ENCODE peak calls at places on chromosomes 3 and 15, in ten cellular contexts. One of them, this sample, is unnamed.

GRCh38 chr3:52682016-52682415 is 3.7 kb downstream of the PBRM1 start:
- DNase-seq in aorta: no peak
- DNase-seq in psoas muscle: no peak
- DNase-seq in COR-L47: no peak
- DNase-seq in AG09319: no peak
- DNase-seq in stimulated activated CD4-positive, alpha-beta T cell treated with anti-CD3 and anti-CD28 coated beads, Interleukin-15, amount 100 ng/mL, for 24 hours: peak; percentile 57
- DNase-seq in activated T-cell treated with anti-CD3 and anti-CD28 coated beads, Interleukin-2, amount 50 U/mL, for 24 hours: no peak
- DNase-seq in omental fat pad: peak; percentile 31
- DNase-seq in amniotic epithelial cell: peak; percentile 78
- DNase-seq in activated T-helper 9 cell treated with anti-CD3 and anti-CD28 coated beads, Interleukin-2, amount 50 U/mL, for 16 hours: no peak
- DNase-seq in this sample: no peak

GRCh38 chr15:101558217-101558941 is 68.9 kb upstream of the PCSK6 start:
- DNase-seq in aorta: no peak
- DNase-seq in psoas muscle: no peak
- DNase-seq in COR-L47: no peak
- DNase-seq in AG09319: no peak
- DNase-seq in stimulated activated CD4-positive, alpha-beta T cell treated with anti-CD3 and anti-CD28 coated beads, Interleukin-15, amount 100 ng/mL, for 24 hours: no peak
- DNase-seq in activated T-cell treated with anti-CD3 and anti-CD28 coated beads, Interleukin-2, amount 50 U/mL, for 24 hours: no peak
- DNase-seq in omental fat pad: no peak
- DNase-seq in amniotic epithelial cell: no peak
- DNase-seq in activated T-helper 9 cell treated with anti-CD3 and anti-CD28 coated beads, Interleukin-2, amount 50 U/mL, for 16 hours: no peak
- DNase-seq in this sample: no peak

GRCh38 chr3:51975857-51976549 is 1.1 kb downstream of the ABHD14A start:
- DNase-seq in aorta: peak; percentile 90
- DNase-seq in psoas muscle: peak; percentile 76
- DNase-seq in COR-L47: peak; percentile 82
- DNase-seq in AG09319: no peak
- DNase-seq in stimulated activated CD4-positive, alpha-beta T cell treated with anti-CD3 and anti-CD28 coated beads, Interleukin-15, amount 100 ng/mL, for 24 hours: peak; percentile 54
- DNase-seq in activated T-cell treated with anti-CD3 and anti-CD28 coated beads, Interleukin-2, amount 50 U/mL, for 24 hours: no peak
- DNase-seq in omental fat pad: peak; percentile 72
- DNase-seq in amniotic epithelial cell: peak; percentile 60
- DNase-seq in activated T-helper 9 cell treated with anti-CD3 and anti-CD28 coated beads, Interleukin-2, amount 50 U/mL, for 16 hours: no peak
- DNase-seq in this sample: peak; percentile 86

GRCh38 chr3:19947549-19948071 is 713 bp downstream of the RAB5A start:
- DNase-seq in aorta: peak; percentile 74
- DNase-seq in psoas muscle: no peak
- DNase-seq in COR-L47: no peak
- DNase-seq in AG09319: no peak
- DNase-seq in stimulated activated CD4-positive, alpha-beta T cell treated with anti-CD3 and anti-CD28 coated beads, Interleukin-15, amount 100 ng/mL, for 24 hours: peak; percentile 59
- DNase-seq in activated T-cell treated with anti-CD3 and anti-CD28 coated beads, Interleukin-2, amount 50 U/mL, for 24 hours: peak; percentile 76
- DNase-seq in omental fat pad: no peak
- DNase-seq in amniotic epithelial cell: peak; percentile 28
- DNase-seq in activated T-helper 9 cell treated with anti-CD3 and anti-CD28 coated beads, Interleukin-2, amount 50 U/mL, for 16 hours: peak; percentile 26
- DNase-seq in this sample: peak; percentile 53

GRCh38 chr3:55074861-55075260 is 147.0 kb upstream of the LRTM1 start:
- DNase-seq in aorta: no peak
- DNase-seq in psoas muscle: no peak
- DNase-seq in COR-L47: no peak
- DNase-seq in AG09319: peak; percentile 11
- DNase-seq in stimulated activated CD4-positive, alpha-beta T cell treated with anti-CD3 and anti-CD28 coated beads, Interleukin-15, amount 100 ng/mL, for 24 hours: no peak
- DNase-seq in activated T-cell treated with anti-CD3 and anti-CD28 coated beads, Interleukin-2, amount 50 U/mL, for 24 hours: no peak
- DNase-seq in omental fat pad: no peak
- DNase-seq in amniotic epithelial cell: peak; percentile 13
- DNase-seq in activated T-helper 9 cell treated with anti-CD3 and anti-CD28 coated beads, Interleukin-2, amount 50 U/mL, for 16 hours: no peak
- DNase-seq in this sample: no peak

GRCh38 chr3:129277829-129278271 is 820 bp upstream of the HMCES start:
- DNase-seq in aorta: no peak
- DNase-seq in psoas muscle: no peak
- DNase-seq in COR-L47: peak; percentile 26
- DNase-seq in AG09319: no peak
- DNase-seq in stimulated activated CD4-positive, alpha-beta T cell treated with anti-CD3 and anti-CD28 coated beads, Interleukin-15, amount 100 ng/mL, for 24 hours: no peak
- DNase-seq in activated T-cell treated with anti-CD3 and anti-CD28 coated beads, Interleukin-2, amount 50 U/mL, for 24 hours: no peak
- DNase-seq in omental fat pad: no peak
- DNase-seq in amniotic epithelial cell: no peak
- DNase-seq in activated T-helper 9 cell treated with anti-CD3 and anti-CD28 coated beads, Interleukin-2, amount 50 U/mL, for 16 hours: no peak
- DNase-seq in this sample: no peak

GRCh38 chr3:189947948-189948723 is 172.6 kb downstream of the P3H2 start:
- DNase-seq in aorta: no peak
- DNase-seq in psoas muscle: no peak
- DNase-seq in COR-L47: peak; percentile 37
- DNase-seq in AG09319: no peak
- DNase-seq in stimulated activated CD4-positive, alpha-beta T cell treated with anti-CD3 and anti-CD28 coated beads, Interleukin-15, amount 100 ng/mL, for 24 hours: no peak
- DNase-seq in activated T-cell treated with anti-CD3 and anti-CD28 coated beads, Interleukin-2, amount 50 U/mL, for 24 hours: no peak
- DNase-seq in omental fat pad: no peak
- DNase-seq in amniotic epithelial cell: peak; percentile 30
- DNase-seq in activated T-helper 9 cell treated with anti-CD3 and anti-CD28 coated beads, Interleukin-2, amount 50 U/mL, for 16 hours: no peak
- DNase-seq in this sample: no peak

GRCh38 chr3:128649264-128649663 is 1.4 kb downstream of the RPN1 start:
- DNase-seq in aorta: no peak
- DNase-seq in psoas muscle: no peak
- DNase-seq in COR-L47: peak; percentile 24
- DNase-seq in AG09319: no peak
- DNase-seq in stimulated activated CD4-positive, alpha-beta T cell treated with anti-CD3 and anti-CD28 coated beads, Interleukin-15, amount 100 ng/mL, for 24 hours: no peak
- DNase-seq in activated T-cell treated with anti-CD3 and anti-CD28 coated beads, Interleukin-2, amount 50 U/mL, for 24 hours: no peak
- DNase-seq in omental fat pad: no peak
- DNase-seq in amniotic epithelial cell: peak; percentile 10
- DNase-seq in activated T-helper 9 cell treated with anti-CD3 and anti-CD28 coated beads, Interleukin-2, amount 50 U/mL, for 16 hours: no peak
- DNase-seq in this sample: no peak

GRCh38 chr3:38458796-38459498 is 5.3 kb downstream of the ACVR2B start:
- DNase-seq in aorta: peak; percentile 73
- DNase-seq in psoas muscle: peak; percentile 68
- DNase-seq in COR-L47: peak; percentile 6
- DNase-seq in AG09319: peak; percentile 69
- DNase-seq in stimulated activated CD4-positive, alpha-beta T cell treated with anti-CD3 and anti-CD28 coated beads, Interleukin-15, amount 100 ng/mL, for 24 hours: no peak
- DNase-seq in activated T-cell treated with anti-CD3 and anti-CD28 coated beads, Interleukin-2, amount 50 U/mL, for 24 hours: no peak
- DNase-seq in omental fat pad: no peak
- DNase-seq in amniotic epithelial cell: peak; percentile 73
- DNase-seq in activated T-helper 9 cell treated with anti-CD3 and anti-CD28 coated beads, Interleukin-2, amount 50 U/mL, for 16 hours: no peak
- DNase-seq in this sample: no peak

GRCh38 chr3:151501905-151502615 is 41.2 kb upstream of the IGSF10 start:
- DNase-seq in aorta: no peak
- DNase-seq in psoas muscle: no peak
- DNase-seq in COR-L47: no peak
- DNase-seq in AG09319: peak; percentile 19
- DNase-seq in stimulated activated CD4-positive, alpha-beta T cell treated with anti-CD3 and anti-CD28 coated beads, Interleukin-15, amount 100 ng/mL, for 24 hours: no peak
- DNase-seq in activated T-cell treated with anti-CD3 and anti-CD28 coated beads, Interleukin-2, amount 50 U/mL, for 24 hours: no peak
- DNase-seq in omental fat pad: no peak
- DNase-seq in amniotic epithelial cell: peak; percentile 10
- DNase-seq in activated T-helper 9 cell treated with anti-CD3 and anti-CD28 coated beads, Interleukin-2, amount 50 U/mL, for 16 hours: no peak
- DNase-seq in this sample: no peak

GRCh38 chr3:72378287-72378686 is 470.0 kb downstream of the SHQ1 start:
- DNase-seq in aorta: no peak
- DNase-seq in psoas muscle: no peak
- DNase-seq in COR-L47: no peak
- DNase-seq in AG09319: no peak
- DNase-seq in stimulated activated CD4-positive, alpha-beta T cell treated with anti-CD3 and anti-CD28 coated beads, Interleukin-15, amount 100 ng/mL, for 24 hours: no peak
- DNase-seq in activated T-cell treated with anti-CD3 and anti-CD28 coated beads, Interleukin-2, amount 50 U/mL, for 24 hours: no peak
- DNase-seq in omental fat pad: no peak
- DNase-seq in amniotic epithelial cell: no peak
- DNase-seq in activated T-helper 9 cell treated with anti-CD3 and anti-CD28 coated beads, Interleukin-2, amount 50 U/mL, for 16 hours: no peak
- DNase-seq in this sample: no peak

GRCh38 chr15:74444106-74445062 is 10.6 kb upstream of the SEMA7A start:
- DNase-seq in aorta: peak; percentile 13
- DNase-seq in psoas muscle: no peak
- DNase-seq in COR-L47: no peak
- DNase-seq in AG09319: no peak
- DNase-seq in stimulated activated CD4-positive, alpha-beta T cell treated with anti-CD3 and anti-CD28 coated beads, Interleukin-15, amount 100 ng/mL, for 24 hours: no peak
- DNase-seq in activated T-cell treated with anti-CD3 and anti-CD28 coated beads, Interleukin-2, amount 50 U/mL, for 24 hours: no peak
- DNase-seq in omental fat pad: no peak
- DNase-seq in amniotic epithelial cell: no peak
- DNase-seq in activated T-helper 9 cell treated with anti-CD3 and anti-CD28 coated beads, Interleukin-2, amount 50 U/mL, for 16 hours: no peak
- DNase-seq in this sample: no peak

GRCh38 chr3:190359813-190360212 is 28.1 kb upstream of the CLDN16 start:
- DNase-seq in aorta: no peak
- DNase-seq in psoas muscle: no peak
- DNase-seq in COR-L47: no peak
- DNase-seq in AG09319: no peak
- DNase-seq in stimulated activated CD4-positive, alpha-beta T cell treated with anti-CD3 and anti-CD28 coated beads, Interleukin-15, amount 100 ng/mL, for 24 hours: no peak
- DNase-seq in activated T-cell treated with anti-CD3 and anti-CD28 coated beads, Interleukin-2, amount 50 U/mL, for 24 hours: no peak
- DNase-seq in omental fat pad: no peak
- DNase-seq in amniotic epithelial cell: no peak
- DNase-seq in activated T-helper 9 cell treated with anti-CD3 and anti-CD28 coated beads, Interleukin-2, amount 50 U/mL, for 16 hours: no peak
- DNase-seq in this sample: no peak

GRCh38 chr3:123546133-123546755 is 38.6 kb downstream of the HACD2 start:
- DNase-seq in aorta: no peak
- DNase-seq in psoas muscle: no peak
- DNase-seq in COR-L47: no peak
- DNase-seq in AG09319: no peak
- DNase-seq in stimulated activated CD4-positive, alpha-beta T cell treated with anti-CD3 and anti-CD28 coated beads, Interleukin-15, amount 100 ng/mL, for 24 hours: no peak
- DNase-seq in activated T-cell treated with anti-CD3 and anti-CD28 coated beads, Interleukin-2, amount 50 U/mL, for 24 hours: no peak
- DNase-seq in omental fat pad: no peak
- DNase-seq in amniotic epithelial cell: peak; percentile 47
- DNase-seq in activated T-helper 9 cell treated with anti-CD3 and anti-CD28 coated beads, Interleukin-2, amount 50 U/mL, for 16 hours: no peak
- DNase-seq in this sample: no peak

GRCh38 chr3:167091186-167091585 is 288.9 kb downstream of the ZBBX start:
- DNase-seq in aorta: no peak
- DNase-seq in psoas muscle: no peak
- DNase-seq in COR-L47: no peak
- DNase-seq in AG09319: no peak
- DNase-seq in stimulated activated CD4-positive, alpha-beta T cell treated with anti-CD3 and anti-CD28 coated beads, Interleukin-15, amount 100 ng/mL, for 24 hours: no peak
- DNase-seq in activated T-cell treated with anti-CD3 and anti-CD28 coated beads, Interleukin-2, amount 50 U/mL, for 24 hours: no peak
- DNase-seq in omental fat pad: no peak
- DNase-seq in amniotic epithelial cell: peak; percentile 6
- DNase-seq in activated T-helper 9 cell treated with anti-CD3 and anti-CD28 coated beads, Interleukin-2, amount 50 U/mL, for 16 hours: no peak
- DNase-seq in this sample: no peak

GRCh38 chr3:63051920-63052319 is 176.7 kb upstream of the CADPS start:
- DNase-seq in aorta: no peak
- DNase-seq in psoas muscle: no peak
- DNase-seq in COR-L47: no peak
- DNase-seq in AG09319: peak; percentile 58
- DNase-seq in stimulated activated CD4-positive, alpha-beta T cell treated with anti-CD3 and anti-CD28 coated beads, Interleukin-15, amount 100 ng/mL, for 24 hours: no peak
- DNase-seq in activated T-cell treated with anti-CD3 and anti-CD28 coated beads, Interleukin-2, amount 50 U/mL, for 24 hours: no peak
- DNase-seq in omental fat pad: no peak
- DNase-seq in amniotic epithelial cell: no peak
- DNase-seq in activated T-helper 9 cell treated with anti-CD3 and anti-CD28 coated beads, Interleukin-2, amount 50 U/mL, for 16 hours: no peak
- DNase-seq in this sample: peak; percentile 20